ENCODE peak calls at places on chromosomes 12 and 14, in seven cellular contexts. P is stimulated activated CD8-positive, alpha-beta memory T cell treated with anti-CD3 and anti-CD28 coated beads, Interleukin-15, amount 100 ng/mL, for 48 hours; X is NCI-H510A treated with DMSO at 0.1 percent for 48 hours; N is GDM1; O is foreskin fibroblast; Y is Right ventricle myocardium superior; R is psoas muscle. V is an unnamed sample.

GRCh38 chr12:91777268-91777997 is 368.2 kb downstream of the BTG1 start:
- DNase-seq in N (no peak), R (no peak), Y (no peak), O (no peak), X (no peak), P (no peak), V (no peak)

GRCh38 chr14:38731962-38732361 is 371.1 kb downstream of the SEC23A start:
- DNase-seq in O (no peak), N (no peak), Y (no peak), R (no peak), P (no peak), X (no peak), V (no peak)

GRCh38 chr12:49293056-49293956 is 1.6 kb upstream of the PRPH start:
- DNase-seq in N (no peak), Y (peak), O (no peak), X (peak), P (no peak), R (peak), V (no peak)

GRCh38 chr14:101402936-101403660 is 158.2 kb upstream of the DIO3 start:
- DNase-seq in O (peak), R (no peak), X (no peak), N (no peak), P (no peak), Y (no peak), V (no peak)

GRCh38 chr12:28222081-28222700 is 31.9 kb downstream of the CCDC91 start:
- DNase-seq in N (no peak), R (no peak), X (no peak), Y (no peak), O (no peak), P (peak), V (no peak)

GRCh38 chr14:104112609-104113571 is 25.5 kb upstream of the KIF26A start:
- DNase-seq in X (no peak), O (no peak), R (no peak), Y (peak), P (no peak), N (no peak), V (peak)

GRCh38 chr12:75447695-75448393 is 32.7 kb upstream of the GLIPR1 start:
- DNase-seq in Y (no peak), N (no peak), P (no peak), R (no peak), O (peak), X (no peak), V (no peak)

GRCh38 chr12:93122089-93122488 is 193.0 kb upstream of the EEA1 start:
- DNase-seq in O (peak), R (no peak), N (no peak), Y (no peak), X (peak), P (no peak), V (no peak)